ENCODE peak calls at places on chromosomes 6 and 20, in nine cellular contexts. One of them, this sample, is unnamed.

GRCh38 chr6:161736796-161737292 is 463.0 kb upstream of the AGPAT4 start:
- DNase-seq in stomach: no peak
- DNase-seq in left colon: no peak
- DNase-seq in sigmoid colon: no peak
- DNase-seq in cardiac fibroblast: no peak
- DNase-seq in memory B cell: no peak
- DNase-seq in nephron progenitor cell: no peak
- DNase-seq in lower lobe of right lung: no peak
- DNase-seq in MCF 10A: no peak
- DNase-seq in this sample: no peak

GRCh38 chr20:44704551-44704971 is 10.6 kb upstream of the CCN5 start:
- DNase-seq in left colon: no peak
- DNase-seq in MCF 10A: peak
- DNase-seq in cardiac fibroblast: peak
- DNase-seq in memory B cell: no peak
- DNase-seq in lower lobe of right lung: no peak
- DNase-seq in sigmoid colon: no peak
- DNase-seq in stomach: no peak
- DNase-seq in nephron progenitor cell: no peak
- DNase-seq in this sample: no peak

GRCh38 chr6:165227644-165228329 is 81.6 kb downstream of the C6orf118 start:
- DNase-seq in MCF 10A: peak
- DNase-seq in cardiac fibroblast: peak
- DNase-seq in stomach: no peak
- DNase-seq in memory B cell: no peak
- DNase-seq in sigmoid colon: no peak
- DNase-seq in left colon: no peak
- DNase-seq in lower lobe of right lung: no peak
- DNase-seq in nephron progenitor cell: no peak
- DNase-seq in this sample: no peak

GRCh38 chr6:226516-227073 is 65.7 kb upstream of the DUSP22 start:
- DNase-seq in cardiac fibroblast: no peak
- DNase-seq in nephron progenitor cell: no peak
- DNase-seq in left colon: no peak
- DNase-seq in MCF 10A: no peak
- DNase-seq in lower lobe of right lung: no peak
- DNase-seq in sigmoid colon: no peak
- DNase-seq in memory B cell: no peak
- DNase-seq in stomach: no peak
- DNase-seq in this sample: no peak

GRCh38 chr6:44527191-44527960 is 139.9 kb downstream of the CDC5L start:
- DNase-seq in memory B cell: no peak
- DNase-seq in left colon: no peak
- DNase-seq in nephron progenitor cell: no peak
- DNase-seq in lower lobe of right lung: no peak
- DNase-seq in MCF 10A: no peak
- DNase-seq in stomach: no peak
- DNase-seq in cardiac fibroblast: no peak
- DNase-seq in sigmoid colon: no peak
- DNase-seq in this sample: no peak

GRCh38 chr6:52049252-52050050 is 38.0 kb downstream of the PKHD1 start:
- DNase-seq in sigmoid colon: no peak
- DNase-seq in lower lobe of right lung: no peak
- DNase-seq in MCF 10A: peak
- DNase-seq in cardiac fibroblast: peak
- DNase-seq in stomach: no peak
- DNase-seq in left colon: no peak
- DNase-seq in nephron progenitor cell: peak
- DNase-seq in memory B cell: peak
- DNase-seq in this sample: no peak

GRCh38 chr6:84415517-84415916 is 188.1 kb upstream of the CEP162 start:
- DNase-seq in left colon: no peak
- DNase-seq in cardiac fibroblast: no peak
- DNase-seq in memory B cell: no peak
- DNase-seq in lower lobe of right lung: no peak
- DNase-seq in stomach: no peak
- DNase-seq in nephron progenitor cell: no peak
- DNase-seq in sigmoid colon: no peak
- DNase-seq in MCF 10A: no peak
- DNase-seq in this sample: no peak

GRCh38 chr20:63292292-63292701 is 689 bp upstream of the COL20A1 start:
- DNase-seq in cardiac fibroblast: no peak
- DNase-seq in MCF 10A: no peak
- DNase-seq in nephron progenitor cell: no peak
- DNase-seq in lower lobe of right lung: no peak
- DNase-seq in sigmoid colon: no peak
- DNase-seq in left colon: no peak
- DNase-seq in stomach: no peak
- DNase-seq in memory B cell: no peak
- DNase-seq in this sample: no peak